ENCODE peak calls at places on chromosomes 3 and 15, in four cellular contexts. Q, T, O and R are unnamed samples.

GRCh38 chr3:54079314-54079713 is 43.0 kb upstream of the CACNA2D3 start:
- DNase-seq in T (no peak), O (no peak), Q (no peak), R (no peak)

GRCh38 chr15:69857686-69858391 is 239.9 kb downstream of the TLE3 start:
- DNase-seq in T (no peak), Q (no peak), O (no peak), R (no peak)

GRCh38 chr3:172972717-172973116 is 168.3 kb downstream of the SPATA16 start:
- DNase-seq in T (no peak), Q (no peak), O (no peak), R (no peak)

GRCh38 chr15:71559098-71559497 is 251.3 kb upstream of the NR2E3 start:
- DNase-seq in Q (no peak), O (no peak), T (no peak), R (no peak)

GRCh38 chr15:79820176-79820575 is 76.6 kb downstream of the MTHFS start:
- DNase-seq in Q (no peak), O (no peak), T (no peak), R (no peak)

GRCh38 chr3:195885036-195885871 is 23.1 kb downstream of the TNK2 start:
- DNase-seq in T (peak), O (no peak), Q (no peak), R (no peak)

GRCh38 chr15:37481126-37481525 is 380.8 kb upstream of the MEIS2 start:
- DNase-seq in O (no peak), T (no peak), Q (no peak), R (no peak)

GRCh38 chr3:48919215-48920138 is 835 bp downstream of the ARIH2 start:
- DNase-seq in O (peak), Q (no peak), T (peak), R (peak)

GRCh38 chr15:26392956-26393355 is 379.9 kb downstream of the GABRB3 start:
- DNase-seq in T (no peak), O (no peak), Q (no peak), R (no peak)

GRCh38 chr3:37324752-37325407 is 150.5 kb upstream of the LRRFIP2 start:
- DNase-seq in O (no peak), Q (no peak), T (no peak), R (no peak)

GRCh38 chr3:123344941-123345594 is 103.8 kb downstream of the ADCY5 start:
- DNase-seq in Q (no peak), T (no peak), O (no peak), R (no peak)

GRCh38 chr3:122857019-122857418 is 62.1 kb downstream of the SLC49A4 start:
- DNase-seq in T (no peak), O (no peak), Q (no peak), R (no peak)

GRCh38 chr3:74631771-74632170 is 17.3 kb upstream of the CNTN3 start:
- DNase-seq in O (no peak), T (no peak), Q (no peak), R (no peak)

GRCh38 chr3:138066383-138066782 is 49.0 kb downstream of the DZIP1L start:
- DNase-seq in O (no peak), Q (no peak), T (no peak), R (no peak)

GRCh38 chr3:38614091-38614490 is 35.4 kb downstream of the SCN5A start:
- DNase-seq in O (no peak), T (no peak), Q (no peak), R (no peak)

GRCh38 chr3:184498986-184499606 is 62.5 kb upstream of the EPHB3 start:
- DNase-seq in O (no peak), Q (no peak), T (no peak), R (no peak)
- TF ChIP-seq FOXK2 in O (no peak), Q (no peak), T (no peak), R (no peak)

GRCh38 chr15:67854358-67854757 is 14.5 kb upstream of the RNU6-1 start:
- DNase-seq in T (no peak), O (peak), Q (peak), R (no peak)
- TF ChIP-seq TARDBP in T (no peak), O (peak), Q (no peak), R (no peak)

GRCh38 chr15:58526647-58527192 is 94.9 kb downstream of the LIPC start:
- DNase-seq in Q (no peak), O (no peak), T (no peak), R (no peak)

GRCh38 chr15:58530056-58530590 is 98.3 kb downstream of the LIPC start:
- DNase-seq in Q (no peak), O (no peak), T (no peak), R (no peak)

GRCh38 chr15:58529041-58529440 is 97.2 kb downstream of the LIPC start:
- DNase-seq in O (no peak), Q (no peak), T (no peak), R (no peak)

GRCh38 chr15:58527573-58528196 is 95.9 kb downstream of the LIPC start:
- DNase-seq in Q (no peak), T (no peak), O (no peak), R (no peak)

GRCh38 chr15:58528197-58528870 is 96.5 kb downstream of the LIPC start:
- DNase-seq in O (peak), T (no peak), Q (no peak), R (no peak)
- TF ChIP-seq FOXK2 in O (no peak), T (no peak), Q (no peak), R (no peak)

GRCh38 chr3:179652467-179653105 is at the start of gene USP13:
- DNase-seq in T (peak), O (peak), Q (no peak), R (peak)
- TF ChIP-seq TARDBP in T (no peak), O (no peak), Q (no peak), R (no peak)

GRCh38 chr3:59212128-59212764 is 162.4 kb upstream of the CFAP20DC start:
- DNase-seq in Q (peak), T (peak), O (peak), R (peak)
- TF ChIP-seq FOXK2 in Q (no peak), T (no peak), O (no peak), R (no peak)

GRCh38 chr3:45409921-45410320 is 21.5 kb downstream of the LARS2 start:
- DNase-seq in O (no peak), T (no peak), Q (no peak), R (no peak)
- TF ChIP-seq TARDBP in O (no peak), T (no peak), Q (no peak), R (no peak)